ENCODE peak calls at places on chromosomes 5 and 9, in five cellular contexts. Q, P, Y, C and I are unnamed samples. For H3K4me1, the result is how much of the 10 kb centered on the place peaks cover.

GRCh38 chr5:115549154-115549553 is 4.6 kb upstream of the FEM1C start:
- DNase-seq in Q (no peak), P (no peak), Y (no peak), C (no peak), I (no peak)

GRCh38 chr9:96620832-96621269 is 1.2 kb upstream of the CDC14B start:
- DNase-seq in Q (no peak), P (no peak), Y (no peak), C (no peak), I (no peak)

GRCh38 chr9:38062498-38063362 is 6.3 kb downstream of the SHB start:
- DNase-seq in Q (no peak), P (peak), Y (no peak), C (no peak), I (peak)

GRCh38 chr5:169581580-169582227 is 1.9 kb upstream of the SPDL1 start:
- DNase-seq in Q (peak), P (no peak), Y (peak), C (peak), I (peak)

GRCh38 chr9:23555849-23556248 is 270.2 kb downstream of the ELAVL2 start:
- DNase-seq in Q (no peak), P (peak), Y (no peak), C (no peak), I (peak)

GRCh38 chr9:89929721-89930480 is 325.1 kb downstream of the GADD45G start:
- DNase-seq in Q (peak), P (peak), Y (no peak), C (no peak), I (peak)

GRCh38 chr9:130467371-130467770 is 22.6 kb downstream of the ASS1 start:
- DNase-seq in Q (no peak), P (no peak), Y (no peak), C (no peak), I (peak)

GRCh38 chr5:68450245-68450852 is 234.8 kb downstream of the PIK3R1 start:
- DNase-seq in Q (no peak), P (peak), Y (no peak), C (no peak), I (no peak)

GRCh38 chr5:139371482-139372435 is 11.3 kb downstream of the SLC23A1 start:
- DNase-seq in Q (no peak), P (peak), Y (no peak), C (no peak), I (no peak)

GRCh38 chr5:84487963-84488362 is 103.3 kb upstream of the EDIL3 start:
- DNase-seq in Q (peak), P (peak), Y (no peak), C (no peak), I (no peak)

GRCh38 chr9:125126019-125126746 is 17.1 kb downstream of the SCAI start:
- DNase-seq in Q (peak), P (peak), Y (peak), C (peak), I (peak)

GRCh38 chr9:125343518-125344284 is 82.1 kb downstream of the GAPVD1 start:
- DNase-seq in Q (no peak), P (peak), Y (no peak), C (no peak), I (peak)

GRCh38 chr5:164772122-164772521 is 1266.7 kb downstream of the MAT2B start:
- DNase-seq in Q (no peak), P (no peak), Y (no peak), C (no peak), I (no peak)

GRCh38 chr9:125523681-125524080 is 183.3 kb downstream of the MAPKAP1 start:
- DNase-seq in Q (no peak), P (no peak), Y (no peak), C (no peak), I (no peak)

GRCh38 chr9:115671911-115672310 is 481.7 kb upstream of the PAPPA start:
- DNase-seq in Q (no peak), P (no peak), Y (no peak), C (no peak), I (no peak)

GRCh38 chr9:105693435-105694275 is 686 bp upstream of the TMEM38B start:
- DNase-seq in Q (no peak), P (no peak), Y (no peak), C (no peak), I (peak)

GRCh38 chr5:97044057-97044456 is 98.4 kb downstream of the LIX1 start:
- DNase-seq in Q (no peak), P (no peak), Y (no peak), C (peak), I (peak)

GRCh38 chr9:132673355-132673754 is 3.1 kb downstream of the GTF3C4 start:
- DNase-seq in Q (no peak), P (peak), Y (no peak), C (no peak), I (peak)

GRCh38 chr5:154193636-154194035 is 3.1 kb downstream of the GALNT10 start:
- DNase-seq in Q (no peak), P (no peak), Y (no peak), C (no peak), I (no peak)

GRCh38 chr5:159441441-159441840 is 111.2 kb upstream of the IL12B start:
- DNase-seq in Q (no peak), P (no peak), Y (no peak), C (no peak), I (peak)

GRCh38 chr9:70049672-70050271 is 6.1 kb downstream of the MAMDC2 start:
- DNase-seq in Q (peak), P (no peak), Y (no peak), C (peak), I (no peak)

GRCh38 chr5:131268758-131269370 is 5.0 kb downstream of the CDC42SE2 start:
- DNase-seq in Q (no peak), P (no peak), Y (no peak), C (no peak), I (no peak)

GRCh38 chr5:41009228-41009627 is 61.9 kb downstream of the MROH2B start:
- DNase-seq in Q (peak), P (no peak), Y (no peak), C (no peak), I (no peak)

GRCh38 chr5:151924564-151925395 is at the start of gene GLRA1:
- DNase-seq in Q (no peak), P (peak), Y (peak), C (peak), I (peak)

GRCh38 chr9:91102269-91102668 is 259.4 kb downstream of the AUH start:
- DNase-seq in Q (no peak), P (no peak), Y (no peak), C (no peak), I (no peak)

GRCh38 chr5:135989686-135990085 is 34.9 kb upstream of the LECT2 start:
- DNase-seq in Q (no peak), P (no peak), Y (no peak), C (no peak), I (no peak)

GRCh38 chr9:133148351-133149129 is 15.2 kb downstream of the GBGT1 start:
- DNase-seq in Q (no peak), P (no peak), Y (peak), C (peak), I (peak)

GRCh38 chr9:7121055-7121454 is 363.3 kb downstream of the KDM4C start:
- DNase-seq in Q (no peak), P (peak), Y (no peak), C (no peak), I (no peak)

GRCh38 chr5:68406767-68407232 is 191.2 kb downstream of the PIK3R1 start:
- DNase-seq in Q (no peak), P (no peak), Y (no peak), C (peak), I (no peak)

GRCh38 chr5:148623741-148624140 is 30.6 kb downstream of the HTR4 start:
- DNase-seq in Q (no peak), P (no peak), Y (no peak), C (no peak), I (no peak)

GRCh38 chr9:97766092-97766491 is 69.0 kb upstream of the XPA start:
- DNase-seq in Q (no peak), P (peak), Y (no peak), C (no peak), I (no peak)

GRCh38 chr5:1384521-1384920 is 39.6 kb upstream of the CLPTM1L start:
- DNase-seq in Q (no peak), P (no peak), Y (no peak), C (no peak), I (no peak)

GRCh38 chr5:176528761-176529115 is 8.5 kb downstream of the RNF44 start:
- DNase-seq in Q (no peak), P (no peak), Y (no peak), C (no peak), I (no peak)

GRCh38 chr5:42022383-42022782 is 97.3 kb downstream of the FBXO4 start:
- DNase-seq in Q (no peak), P (no peak), Y (no peak), C (no peak), I (no peak)

GRCh38 chr9:98555851-98556465 is 152.8 kb downstream of the GABBR2 start:
- DNase-seq in Q (peak), P (no peak), Y (no peak), C (peak), I (no peak)

GRCh38 chr9:121360975-121361374 is 9.1 kb downstream of the STOM start:
- DNase-seq in Q (no peak), P (peak), Y (no peak), C (no peak), I (no peak)

GRCh38 chr5:176368726-176369125 is 3.4 kb downstream of the ARL10 start:
- DNase-seq in Q (no peak), P (no peak), Y (no peak), C (no peak), I (no peak)

GRCh38 chr5:103271570-103272289 is 13.2 kb downstream of the MACIR start:
- DNase-seq in Q (no peak), P (peak), Y (no peak), C (no peak), I (no peak)

GRCh38 chr5:115068239-115069086 is 101.2 kb downstream of the TRIM36 start:
- DNase-seq in Q (no peak), P (peak), Y (no peak), C (no peak), I (peak)

DNA sequence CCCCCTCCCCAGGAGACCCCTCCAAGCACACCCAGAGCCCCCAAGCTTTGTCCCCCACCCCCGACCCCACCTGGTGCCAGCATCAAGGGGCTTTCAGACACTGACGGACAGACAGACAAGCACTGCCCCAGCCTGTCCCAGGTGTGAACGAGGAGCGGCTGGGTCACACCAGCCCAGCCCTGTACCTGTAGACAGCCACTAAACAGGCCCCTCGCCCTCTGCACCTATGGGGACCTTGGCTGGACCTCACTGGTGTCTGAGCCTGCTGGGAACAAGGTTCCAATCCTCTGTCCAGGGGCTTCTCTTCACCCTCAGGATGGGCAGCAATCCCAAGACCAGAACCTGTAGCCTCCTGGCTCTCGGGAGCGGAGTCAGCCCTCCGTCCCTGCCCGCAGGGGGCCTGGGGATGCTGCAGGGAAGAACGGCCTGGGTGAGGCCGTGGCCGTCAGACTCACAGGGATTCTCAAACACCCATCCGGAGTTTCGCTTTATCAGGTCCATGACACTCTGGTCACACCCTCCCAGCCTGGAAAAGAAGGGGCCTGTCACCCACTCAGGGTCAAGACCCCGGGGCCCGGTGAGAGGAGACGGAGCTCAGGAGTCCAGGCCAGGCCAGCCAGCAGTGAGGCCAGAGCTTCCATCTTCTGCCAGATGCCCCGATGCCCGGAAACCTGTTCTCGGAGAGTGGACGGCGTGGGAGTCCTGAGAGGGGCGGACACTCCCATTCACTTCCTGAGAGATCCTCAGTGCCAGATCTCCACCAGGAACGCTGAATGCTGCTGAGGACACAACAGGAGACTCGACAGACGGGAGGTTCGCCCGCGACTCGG is 2.7 kb downstream of the LCN6 start:
- DNase-seq in Q (no peak), P (no peak), Y (no peak), C (no peak), I (no peak)
- H3K4me3 ChIP-seq in Q (peak), P (no peak), Y (no peak), C (no peak), I (no peak)

GRCh38 chr9:134386951-134387831 is 60.9 kb downstream of the RXRA start:
- DNase-seq in Q (no peak), P (no peak), Y (no peak), C (no peak), I (no peak)
- H3K4me1 ChIP-seq in Q (half or more), P (under half), Y (under half), C (under half), I (under half)

DNA sequence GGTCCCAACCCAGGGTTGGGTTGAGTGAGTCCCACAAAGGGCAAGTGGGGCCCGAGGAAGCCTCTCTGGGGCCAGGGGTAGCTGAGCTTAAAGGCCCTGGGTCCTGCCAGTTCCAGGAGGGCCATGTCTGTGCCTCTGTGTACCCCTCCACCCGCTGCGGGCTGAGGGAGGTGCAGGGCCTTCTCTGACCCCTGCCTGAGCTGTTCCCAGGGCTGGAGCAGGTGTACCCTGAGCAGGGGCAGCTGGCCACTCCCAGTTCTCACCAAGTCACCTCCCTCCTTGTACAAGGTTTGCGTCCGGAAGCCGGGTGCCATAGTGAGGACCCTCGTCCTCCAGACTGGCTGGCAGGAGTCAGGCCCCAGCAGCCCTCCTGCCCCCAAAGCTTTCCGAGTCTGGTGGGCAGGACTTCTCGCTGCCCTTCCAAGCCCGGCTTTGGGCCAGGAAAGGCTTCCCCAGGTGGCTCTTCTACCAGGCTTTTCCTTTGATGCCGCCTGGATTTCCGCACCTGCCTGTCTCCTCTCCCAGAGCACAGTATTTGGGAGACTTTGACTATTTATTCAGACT is 9.2 kb upstream of the ENDOG start:
- DNase-seq in Q (no peak), P (no peak), Y (no peak), C (no peak), I (no peak)
- H3K27ac ChIP-seq in Q (no peak), P (no peak), Y (no peak), C (no peak), I (no peak)

DNA sequence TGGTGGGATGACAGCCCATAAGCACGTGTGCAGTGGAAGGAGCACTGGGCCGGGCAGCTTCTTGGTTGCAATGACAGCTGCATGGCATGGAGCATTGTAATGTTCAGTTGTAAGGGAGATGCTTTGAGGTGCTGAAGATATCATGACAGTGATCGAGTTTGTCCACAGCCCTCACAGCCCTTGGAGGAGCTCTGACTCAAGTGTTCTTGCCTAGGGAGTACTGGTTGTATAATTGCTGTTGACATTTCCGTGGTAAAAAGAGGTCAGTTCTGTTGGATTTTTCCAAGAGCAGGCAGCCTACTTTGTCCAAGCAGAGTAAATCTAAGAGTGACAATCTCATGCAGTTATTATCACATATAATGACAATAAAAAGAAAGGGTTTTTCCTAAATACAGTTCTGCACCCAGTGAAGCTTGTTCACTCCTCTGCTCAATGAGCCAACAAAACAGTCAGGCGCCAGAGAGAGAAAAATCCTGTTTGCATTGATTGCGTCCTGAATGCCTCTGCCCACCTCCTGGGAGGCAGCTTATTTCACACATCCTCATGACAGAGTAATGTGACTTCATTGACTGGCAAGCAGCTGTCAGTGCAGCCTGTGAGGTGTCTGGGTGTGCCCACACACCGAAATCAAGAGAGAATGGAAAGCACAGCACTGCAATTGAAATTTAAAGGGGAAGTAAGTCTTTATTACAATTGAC is 248.0 kb downstream of the NTRK2 start:
- DNase-seq in Q (no peak), P (no peak), Y (no peak), C (peak), I (no peak)
- H3K4me3 ChIP-seq in Q (no peak), P (no peak), Y (no peak), C (no peak), I (no peak)

GRCh38 chr5:55604611-55605067 is 69.9 kb upstream of the PLPP1 start:
- DNase-seq in Q (peak), P (peak), Y (no peak), C (no peak), I (peak)
- H3K4me1 ChIP-seq in Q (under half), P (under half), Y (under half), C (under half), I (half or more)

GRCh38 chr5:37436146-37436934 is 57.2 kb downstream of the WDR70 start:
- DNase-seq in Q (no peak), P (no peak), Y (no peak), C (no peak), I (no peak)

GRCh38 chr5:37437716-37438115 is 58.6 kb downstream of the WDR70 start:
- DNase-seq in Q (no peak), P (peak), Y (no peak), C (no peak), I (no peak)

DNA sequence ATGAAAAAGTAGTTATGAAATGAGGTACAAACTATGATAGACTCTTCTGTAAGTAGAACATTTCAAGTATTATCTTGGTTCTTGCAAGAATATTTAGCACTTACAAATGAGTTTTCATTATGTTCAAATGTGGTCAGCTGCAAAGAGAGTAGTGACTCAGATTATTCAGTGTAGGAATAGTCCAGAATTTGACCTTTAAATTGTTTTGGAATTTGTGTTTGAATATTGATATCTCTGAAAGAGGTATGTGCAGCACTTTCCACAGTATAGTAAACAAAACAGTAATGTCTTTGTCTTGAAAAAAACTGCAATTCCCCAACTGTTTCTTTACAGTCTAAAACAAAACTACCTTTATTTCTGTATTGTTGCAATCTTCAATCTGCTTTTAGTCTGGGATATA is 56.1 kb downstream of the WDR70 start:
- DNase-seq in Q (no peak), P (peak), Y (no peak), C (no peak), I (no peak)
- H3K27ac ChIP-seq in Q (no peak), P (no peak), Y (no peak), C (no peak), I (no peak)

GRCh38 chr9:88266416-88266815 is 121.8 kb upstream of the SPIN1 start:
- DNase-seq in Q (no peak), P (peak), Y (no peak), C (no peak), I (no peak)

GRCh38 chr9:88272986-88273385 is 115.3 kb upstream of the SPIN1 start:
- DNase-seq in Q (no peak), P (no peak), Y (no peak), C (no peak), I (no peak)

GRCh38 chr9:88268886-88269285 is 119.4 kb upstream of the SPIN1 start:
- DNase-seq in Q (no peak), P (no peak), Y (no peak), C (no peak), I (no peak)

GRCh38 chr9:88270398-88270797 is 117.8 kb upstream of the SPIN1 start:
- DNase-seq in Q (no peak), P (no peak), Y (no peak), C (no peak), I (no peak)

GRCh38 chr9:88267283-88267682 is 121.0 kb upstream of the SPIN1 start:
- DNase-seq in Q (no peak), P (no peak), Y (no peak), C (no peak), I (no peak)
- H3K4me3 ChIP-seq in Q (no peak), P (no peak), Y (no peak), C (no peak), I (no peak)

GRCh38 chr5:124665035-124665434 is 81.4 kb downstream of the ZNF608 start:
- DNase-seq in Q (no peak), P (no peak), Y (no peak), C (no peak), I (peak)

GRCh38 chr5:124663101-124663506 is 83.3 kb downstream of the ZNF608 start:
- DNase-seq in Q (no peak), P (no peak), Y (no peak), C (no peak), I (peak)

GRCh38 chr5:124665625-124666024 is 80.8 kb downstream of the ZNF608 start:
- DNase-seq in Q (no peak), P (no peak), Y (no peak), C (no peak), I (no peak)

GRCh38 chr5:124662261-124662781 is 84.1 kb downstream of the ZNF608 start:
- DNase-seq in Q (no peak), P (no peak), Y (no peak), C (peak), I (no peak)

DNA sequence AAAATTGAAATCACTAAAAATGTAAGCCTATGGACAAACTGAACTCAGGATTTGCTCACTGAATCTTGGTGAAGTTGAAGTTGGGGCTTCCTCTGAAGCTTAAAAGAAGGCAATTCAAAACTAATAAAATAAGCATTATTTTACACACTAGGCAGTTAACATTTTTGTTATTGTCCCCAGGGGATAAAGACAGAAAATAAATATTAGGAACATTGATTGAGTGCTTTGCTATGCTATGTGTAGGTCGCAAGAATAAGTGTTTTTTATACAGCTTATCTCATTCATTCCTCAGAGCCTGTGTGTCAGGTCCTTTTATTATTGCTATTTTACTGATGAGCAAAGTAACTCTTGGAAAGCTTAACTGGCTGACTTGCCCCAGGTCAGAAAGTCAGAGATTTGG is 82.2 kb downstream of the ZNF608 start:
- DNase-seq in Q (no peak), P (no peak), Y (no peak), C (no peak), I (no peak)
- H3K4me1 ChIP-seq in Q (half or more), P (under half), Y (under half), C (under half), I (half or more)